ENCODE peak calls at places on chromosomes 3 and 15, in eight cellular contexts. V is PC-3, P is cardiac fibroblast, W is MCF 10A, S is foreskin keratinocyte, A is fibroblast of pulmonary artery, G is mesothelial cell of epicardium, R is IMR-90. J is an unnamed sample.
A peak's percentile ranks its signal among the peaks of the same experiment; 100 is the strongest.

GRCh38 chr3:39141211-39141995 is 12.0 kb downstream of the CSRNP1 start:
- DNase-seq in V (peak; percentile 93), P (peak; percentile 60), W (peak; percentile 67), S (no peak), A (peak; percentile 44), G (peak; percentile 73), R (peak; percentile 39), J (no peak)

GRCh38 chr15:68667800-68668625 is 89.2 kb downstream of the CORO2B start:
- DNase-seq in V (no peak), P (no peak), W (no peak), S (no peak), A (no peak), G (peak; percentile 14), R (no peak), J (no peak)

GRCh38 chr3:9957214-9957613 is 5.0 kb upstream of the PRRT3 start:
- DNase-seq in V (peak; percentile 25), P (peak; percentile 41), W (no peak), S (no peak), A (no peak), G (no peak), R (peak; percentile 33), J (no peak)

GRCh38 chr15:63764124-63764827 is 69.5 kb downstream of the HERC1 start:
- DNase-seq in V (no peak), P (no peak), W (no peak), S (no peak), A (no peak), G (no peak), R (no peak), J (no peak)

GRCh38 chr3:20185364-20185732 is 658 bp downstream of the SGO1 start:
- DNase-seq in V (peak; percentile 30), P (peak; percentile 32), W (peak; percentile 27), S (no peak), A (peak; percentile 11), G (peak; percentile 40), R (peak; percentile 8), J (no peak)

GRCh38 chr15:61518191-61518950 is 289.3 kb upstream of the RORA start:
- DNase-seq in V (peak; percentile 27), P (no peak), W (peak; percentile 11), S (peak; percentile 12), A (no peak), G (no peak), R (peak; percentile 2), J (no peak)

GRCh38 chr15:63473999-63474809 is 30.2 kb upstream of the USP3 start:
- DNase-seq in V (peak; percentile 23), P (peak; percentile 68), W (peak; percentile 43), S (no peak), A (peak; percentile 45), G (no peak), R (peak; percentile 90), J (no peak)

GRCh38 chr3:37071921-37072320 is 78.6 kb downstream of the MLH1 start:
- DNase-seq in V (no peak), P (no peak), W (no peak), S (no peak), A (no peak), G (no peak), R (no peak), J (no peak)

GRCh38 chr3:17057316-17057715 is 172.6 kb downstream of the PLCL2 start:
- DNase-seq in V (no peak), P (peak; percentile 72), W (no peak), S (no peak), A (peak; percentile 13), G (no peak), R (peak; percentile 69), J (no peak)

GRCh38 chr3:65945480-65945879 is 93.2 kb downstream of the MAGI1 start:
- DNase-seq in V (peak; percentile 79), P (peak; percentile 82), W (peak; percentile 54), S (peak; percentile 67), A (no peak), G (no peak), R (peak; percentile 16), J (no peak)

GRCh38 chr3:65948833-65949573 is 89.7 kb downstream of the MAGI1 start:
- DNase-seq in V (no peak), P (no peak), W (no peak), S (no peak), A (no peak), G (no peak), R (no peak), J (no peak)

GRCh38 chr3:65944252-65944651 is 94.5 kb downstream of the MAGI1 start:
- DNase-seq in V (no peak), P (no peak), W (no peak), S (no peak), A (no peak), G (no peak), R (no peak), J (no peak)

GRCh38 chr3:65946438-65946837 is 92.3 kb downstream of the MAGI1 start:
- DNase-seq in V (no peak), P (peak; percentile 91), W (peak; percentile 75), S (no peak), A (peak; percentile 67), G (no peak), R (peak; percentile 37), J (no peak)

GRCh38 chr3:65945953-65946352 is 92.8 kb downstream of the MAGI1 start:
- DNase-seq in V (no peak), P (no peak), W (no peak), S (no peak), A (no peak), G (no peak), R (no peak), J (no peak)
- TF ChIP-seq CTCF in V (no peak), P (no peak), W (no peak), S (no peak), A (no peak), G (no peak), R (no peak), J (no peak)

DNA sequence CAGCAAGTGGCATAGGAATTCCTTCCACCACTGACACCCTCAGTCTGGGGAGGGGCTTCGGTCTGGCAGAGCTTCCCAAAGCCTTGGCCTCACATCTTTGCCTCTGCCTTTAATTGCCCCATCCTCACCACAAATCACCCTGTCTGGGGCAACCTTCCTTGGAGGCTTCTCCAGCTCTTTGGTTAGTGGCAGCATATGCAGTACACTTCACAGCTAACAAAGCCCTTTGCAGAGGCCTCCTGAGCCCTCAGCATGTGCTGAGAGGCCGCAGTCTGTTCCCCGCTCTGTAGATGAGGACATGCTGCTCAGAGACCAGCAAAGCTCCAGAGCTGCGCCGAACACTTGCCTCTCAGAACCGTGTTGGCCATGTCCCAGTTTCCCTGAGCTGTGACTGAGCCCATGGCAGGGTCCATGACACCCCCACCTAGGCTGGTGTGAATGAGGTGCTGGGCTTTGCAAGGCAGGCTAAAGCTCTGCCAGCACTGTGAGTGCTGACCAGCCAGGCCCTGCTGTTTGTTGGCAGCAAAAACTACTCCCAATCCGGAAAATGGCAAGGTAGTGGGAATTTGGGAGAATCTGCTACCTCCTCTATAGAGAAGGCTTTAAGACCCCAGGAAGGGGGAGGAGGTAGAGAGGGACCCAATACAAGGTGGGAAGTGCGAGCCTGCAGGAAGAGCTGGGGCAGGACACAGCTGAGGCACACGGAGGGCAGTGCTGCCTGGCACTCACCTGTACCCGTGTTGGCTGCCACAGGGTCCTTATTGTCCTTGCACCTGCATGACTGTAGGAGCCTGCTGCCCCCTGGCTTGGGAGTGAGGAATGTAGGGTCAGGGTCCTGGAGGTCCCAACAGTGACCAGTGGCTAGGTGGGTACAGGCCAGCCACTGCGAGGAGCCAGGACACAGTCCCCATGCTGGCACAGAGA is 8.4 kb upstream of the KLF15 start:
- DNase-seq in V (no peak), P (no peak), W (no peak), S (no peak), A (no peak), G (no peak), R (no peak), J (no peak)
- TF ChIP-seq CTCF in V (no peak), P (no peak), W (no peak), S (no peak), A (no peak), G (no peak), R (no peak), J (no peak)

GRCh38 chr3:14688525-14688924 is 13.6 kb downstream of the C3orf20 start:
- DNase-seq in V (no peak), P (no peak), W (no peak), S (no peak), A (no peak), G (no peak), R (no peak), J (no peak)

GRCh38 chr3:14691239-14691638 is 16.3 kb downstream of the C3orf20 start:
- DNase-seq in V (no peak), P (no peak), W (no peak), S (no peak), A (no peak), G (no peak), R (no peak), J (no peak)

GRCh38 chr3:14691719-14692118 is 16.8 kb downstream of the C3orf20 start:
- DNase-seq in V (no peak), P (no peak), W (no peak), S (no peak), A (no peak), G (no peak), R (no peak), J (no peak)

GRCh38 chr3:14687360-14687759 is 12.4 kb downstream of the C3orf20 start:
- DNase-seq in V (no peak), P (no peak), W (no peak), S (no peak), A (no peak), G (no peak), R (no peak), J (no peak)

DNA sequence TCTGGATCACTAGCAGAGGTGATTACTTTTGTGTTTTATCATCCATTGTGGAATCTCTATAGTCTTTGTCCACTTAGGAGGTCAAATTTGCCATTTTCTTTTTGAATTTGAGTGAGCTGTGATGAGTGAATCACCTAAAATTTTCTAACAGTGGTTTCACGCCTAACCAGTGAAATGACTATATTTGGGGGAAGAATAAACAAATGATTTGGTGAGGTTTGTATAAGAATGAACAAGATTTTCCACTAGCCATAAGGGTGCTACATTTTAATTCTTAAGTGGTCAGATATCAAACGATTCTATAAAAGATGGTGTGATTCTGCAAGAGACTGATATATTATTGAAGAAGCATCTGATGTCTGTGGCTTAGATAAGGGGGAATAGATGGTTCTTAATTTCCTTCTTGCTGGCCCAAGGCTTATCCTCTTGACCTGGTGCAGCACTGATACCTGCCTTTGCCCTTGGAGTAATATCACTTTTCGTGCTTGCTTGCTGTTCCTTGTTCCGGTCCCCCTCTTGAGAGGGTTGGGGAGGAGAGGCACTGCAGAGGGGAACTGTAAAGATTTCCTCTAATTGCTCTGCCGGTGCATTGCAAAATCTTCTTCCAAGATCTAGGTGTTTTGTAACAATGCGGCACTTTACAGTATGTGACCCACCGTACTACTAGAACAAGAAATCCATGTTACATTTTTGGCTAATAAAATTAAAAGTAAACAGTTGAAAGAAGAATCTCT is 14.5 kb downstream of the C3orf20 start:
- DNase-seq in V (no peak), P (no peak), W (no peak), S (no peak), A (no peak), G (no peak), R (no peak), J (no peak)
- TF ChIP-seq CTCF in V (no peak), P (no peak), W (no peak), S (no peak), A (no peak), G (no peak), R (no peak), J (no peak)

GRCh38 chr15:26635105-26635504 is 137.8 kb downstream of the GABRB3 start:
- DNase-seq in V (no peak), P (no peak), W (no peak), S (no peak), A (no peak), G (no peak), R (no peak), J (no peak)
- TF ChIP-seq CTCF in V (no peak), P (no peak), W (no peak), S (no peak), A (no peak), G (no peak), R (no peak), J (no peak)